ENCODE peak calls at places on chromosomes 3 and 15, in ten cellular contexts. A is heart left ventricle, C is omental fat pad, U is tibial nerve, L is AG10803, G is astrocyte, Z is WTC11, M is GM23338, X is choroid plexus epithelial cell, K is activated B cell treated with CpG ODN at 0.5 μM for 24 hours. T is an unnamed sample.

GRCh38 chr3:18445421-18446066 is 20.4 kb upstream of the SATB1 start:
- DNase-seq in A (no peak), C (no peak), U (no peak), L (no peak), G (no peak), Z (no peak), M (peak), X (no peak), K (no peak), T (no peak)

GRCh38 chr15:99481831-99482230 is 84.0 kb upstream of the MEF2A start:
- DNase-seq in A (no peak), C (no peak), U (no peak), L (no peak), G (no peak), Z (no peak), M (no peak), X (no peak), K (no peak), T (no peak)

GRCh38 chr3:141413387-141414140 is 45.3 kb downstream of the ZBTB38 start:
- DNase-seq in A (no peak), C (no peak), U (no peak), L (peak), G (no peak), Z (no peak), M (no peak), X (no peak), K (no peak), T (no peak)

GRCh38 chr15:57920916-57921315 is 144.6 kb downstream of the ALDH1A2 start:
- DNase-seq in A (no peak), C (no peak), U (no peak), L (no peak), G (no peak), Z (no peak), M (no peak), X (peak), K (no peak), T (no peak)

GRCh38 chr3:50227390-50228183 is 8.4 kb upstream of the GNAI2 start:
- DNase-seq in A (peak), C (peak), U (peak), L (peak), G (peak), Z (peak), M (peak), X (peak), K (peak), T (peak)

GRCh38 chr3:13871791-13872190 is 8.1 kb downstream of the WNT7A start:
- DNase-seq in A (no peak), C (no peak), U (no peak), L (no peak), G (no peak), Z (no peak), M (no peak), X (no peak), K (no peak), T (no peak)

GRCh38 chr15:64883097-64883581 is 28.6 kb upstream of the ANKDD1A start:
- DNase-seq in A (no peak), C (no peak), U (no peak), L (peak), G (no peak), Z (no peak), M (no peak), X (peak), K (no peak), T (no peak)

GRCh38 chr3:147371771-147372340 is 34.5 kb downstream of the ZIC4 start:
- DNase-seq in A (no peak), C (no peak), U (no peak), L (no peak), G (no peak), Z (no peak), M (no peak), X (no peak), K (no peak), T (no peak)

GRCh38 chr3:17033516-17034168 is 148.9 kb downstream of the PLCL2 start:
- DNase-seq in A (no peak), C (no peak), U (no peak), L (peak), G (peak), Z (no peak), M (no peak), X (peak), K (no peak), T (no peak)

GRCh38 chr3:112056451-112056929 is 22.0 kb downstream of the TMPRSS7 start:
- DNase-seq in A (no peak), C (no peak), U (no peak), L (peak), G (peak), Z (no peak), M (no peak), X (peak), K (no peak), T (no peak)

GRCh38 chr3:112048911-112049310 is 14.4 kb downstream of the TMPRSS7 start:
- DNase-seq in A (no peak), C (no peak), U (no peak), L (no peak), G (no peak), Z (peak), M (peak), X (no peak), K (no peak), T (no peak)

GRCh38 chr3:112047264-112047663 is 12.7 kb downstream of the TMPRSS7 start:
- DNase-seq in A (no peak), C (no peak), U (no peak), L (no peak), G (no peak), Z (no peak), M (no peak), X (no peak), K (no peak), T (no peak)

DNA sequence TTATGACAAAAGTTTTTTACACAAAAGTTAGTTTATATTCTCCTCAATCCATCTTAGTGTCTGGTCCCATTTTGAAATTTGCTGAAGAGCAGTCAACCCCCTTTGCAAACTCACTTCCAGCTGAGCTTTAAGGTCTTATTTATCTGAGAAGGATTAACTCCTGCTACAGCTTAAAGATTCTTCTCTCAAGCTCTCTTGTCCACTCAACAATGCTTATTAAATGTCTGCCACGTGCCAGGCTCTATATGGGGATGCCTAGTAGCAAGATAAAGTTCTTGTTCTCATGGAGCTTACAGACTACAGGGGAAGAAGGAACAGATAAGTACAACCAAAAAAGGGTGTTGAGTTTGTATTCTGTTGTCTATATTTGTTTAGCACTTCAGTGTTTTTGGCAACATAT is 18.7 kb downstream of the TMPRSS7 start:
- DNase-seq in A (no peak), C (no peak), U (no peak), L (no peak), G (no peak), Z (no peak), M (no peak), X (no peak), K (no peak), T (no peak)
- TF ChIP-seq CTCF in A (no peak), C (no peak), U (no peak), L (no peak), G (no peak), Z (no peak), M (no peak), X (no peak), K (no peak), T (no peak)

GRCh38 chr15:29734917-29735572 is 87.2 kb downstream of the TJP1 start:
- DNase-seq in A (no peak), C (no peak), U (no peak), L (no peak), G (peak), Z (no peak), M (no peak), X (peak), K (no peak), T (no peak)
- TF ChIP-seq CTCF in A (no peak), C (no peak), U (no peak), L (no peak), G (no peak), Z (no peak), M (no peak), X (no peak), K (no peak), T (no peak)

GRCh38 chr3:143951351-143951971 is 20.2 kb upstream of the DIPK2A start:
- DNase-seq in A (peak), C (no peak), U (no peak), L (peak), G (no peak), Z (peak), M (peak), X (peak), K (no peak), T (no peak)

GRCh38 chr3:143950810-143951209 is 20.8 kb upstream of the DIPK2A start:
- DNase-seq in A (no peak), C (no peak), U (no peak), L (no peak), G (no peak), Z (no peak), M (no peak), X (no peak), K (no peak), T (no peak)

GRCh38 chr3:143955113-143955512 is 16.5 kb upstream of the DIPK2A start:
- DNase-seq in A (no peak), C (no peak), U (no peak), L (no peak), G (no peak), Z (no peak), M (no peak), X (no peak), K (no peak), T (no peak)

GRCh38 chr3:143956858-143957257 is 14.8 kb upstream of the DIPK2A start:
- DNase-seq in A (no peak), C (no peak), U (no peak), L (peak), G (peak), Z (no peak), M (no peak), X (peak), K (no peak), T (no peak)

DNA sequence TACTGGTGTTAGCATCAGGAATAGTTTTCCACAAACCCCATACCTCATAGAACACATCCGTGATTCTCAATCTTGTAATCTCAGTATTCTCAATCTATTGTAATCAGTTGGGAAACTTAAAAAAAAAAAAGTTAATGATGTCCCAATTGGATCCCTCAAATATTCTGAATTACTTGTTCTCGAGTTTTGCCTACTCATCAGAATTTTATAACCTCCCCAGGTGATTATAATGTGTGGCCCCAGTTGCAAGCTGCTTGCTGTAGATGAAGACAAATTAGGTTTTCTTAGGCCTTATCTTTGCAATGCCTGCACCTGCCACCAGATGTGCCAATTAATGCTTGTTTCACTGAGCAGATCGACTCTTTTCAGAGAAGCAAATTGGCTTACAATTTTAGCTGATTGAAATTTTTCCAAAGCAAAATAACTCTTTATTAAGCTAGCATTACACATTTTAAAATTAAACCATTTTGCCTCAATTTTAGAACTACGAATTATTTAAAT is 19.0 kb upstream of the DIPK2A start:
- DNase-seq in A (no peak), C (no peak), U (no peak), L (no peak), G (no peak), Z (no peak), M (peak), X (no peak), K (no peak), T (no peak)
- TF ChIP-seq CTCF in A (no peak), C (no peak), U (no peak), L (no peak), G (peak), Z (no peak), M (no peak), X (peak), K (no peak), T (peak)

GRCh38 chr3:189744235-189744634 is 113.0 kb downstream of the TP63 start:
- DNase-seq in A (no peak), C (no peak), U (no peak), L (no peak), G (no peak), Z (peak), M (peak), X (no peak), K (no peak), T (no peak)
- TF ChIP-seq CTCF in A (no peak), C (no peak), U (no peak), L (no peak), G (no peak), Z (no peak), M (peak), X (no peak), K (no peak), T (no peak)

DNA sequence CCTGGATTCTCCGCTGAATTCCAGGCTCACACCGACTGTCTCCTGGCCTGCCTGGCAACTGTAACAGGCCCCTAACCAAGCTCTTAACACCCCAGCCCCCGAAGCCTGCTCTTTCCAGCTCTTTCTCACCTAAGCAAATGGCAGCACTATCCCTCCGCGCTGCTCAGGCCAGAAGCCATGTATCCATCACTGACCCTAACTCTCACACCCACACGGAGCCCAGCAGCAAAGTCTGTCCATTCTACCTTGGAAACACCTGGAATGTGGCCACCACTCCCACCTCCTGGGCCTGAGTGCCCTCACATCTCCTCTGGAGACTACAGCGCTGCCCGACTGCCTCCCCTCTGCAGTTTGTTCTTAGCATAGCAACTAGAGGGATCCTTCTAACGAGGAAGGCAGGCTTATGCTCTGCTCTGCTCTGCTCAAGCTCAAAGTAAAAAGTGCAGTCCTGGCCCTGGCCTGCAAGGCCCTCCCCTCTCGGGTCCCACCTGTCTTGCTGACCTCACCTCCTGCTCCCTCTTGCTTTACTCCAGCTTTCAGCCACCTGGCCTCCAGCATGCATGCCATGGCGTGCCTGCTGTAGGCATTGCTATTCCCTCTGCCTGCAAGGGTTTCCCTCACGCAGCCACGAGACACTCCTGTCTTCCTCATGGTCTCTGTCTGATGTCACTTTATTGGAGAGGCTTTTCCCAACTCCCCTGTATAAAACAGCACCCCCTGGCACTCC is 27.2 kb downstream of the FEM1B start:
- DNase-seq in A (no peak), C (no peak), U (no peak), L (no peak), G (no peak), Z (peak), M (peak), X (no peak), K (no peak), T (no peak)
- TF ChIP-seq CTCF in A (no peak), C (no peak), U (no peak), L (no peak), G (no peak), Z (no peak), M (peak), X (no peak), K (no peak), T (peak)

T was measured in progenitor cell of endocrine pancreas.